ENCODE peak calls at places on chromosome 4, in nine cellular contexts. W, N, U, M, P, O, S, L and B are unnamed samples.

GRCh38 chr4:76758290-76758882 is 139.6 kb downstream of the SOWAHB start:
- DNase-seq in L (no peak), P (no peak), M (no peak), W (peak; percentile 86), U (no peak), S (no peak), O (no peak), N (no peak), B (peak; percentile 73)

GRCh38 chr4:74408639-74409038 is 36.3 kb upstream of the AREG start:
- DNase-seq in U (no peak), N (no peak), O (no peak), W (peak; percentile 70), L (no peak), M (no peak), S (no peak), P (no peak), B (no peak)

GRCh38 chr4:47425628-47426027 is 37.9 kb downstream of the COMMD8 start:
- DNase-seq in O (no peak), N (peak; percentile 10), M (no peak), W (no peak), S (no peak), P (no peak), L (no peak), U (no peak), B (no peak)

GRCh38 chr4:155789391-155789790 is 30.6 kb downstream of the GUCY1B1 start:
- DNase-seq in L (no peak), S (no peak), W (no peak), N (no peak), O (no peak), P (no peak), U (no peak), M (no peak), B (no peak)

GRCh38 chr4:65865489-65865888 is 195.2 kb upstream of the EPHA5 start:
- DNase-seq in L (no peak), P (no peak), U (no peak), N (no peak), O (no peak), S (no peak), W (peak; percentile 31), M (no peak), B (peak; percentile 18)

GRCh38 chr4:181832305-181832704 is 410.9 kb upstream of the TENM3 start:
- DNase-seq in M (no peak), U (no peak), O (no peak), N (no peak), W (no peak), S (no peak), P (no peak), L (no peak), B (no peak)

GRCh38 chr4:7737752-7738457 is 201.8 kb downstream of the AFAP1 start:
- DNase-seq in S (no peak), P (no peak), L (no peak), N (no peak), O (no peak), M (no peak), U (no peak), W (no peak), B (no peak)

GRCh38 chr4:70559924-70560323 is 32.1 kb upstream of the AMBN start:
- DNase-seq in L (no peak), M (no peak), S (no peak), N (no peak), O (no peak), U (no peak), W (no peak), P (no peak), B (no peak)

GRCh38 chr4:30728291-30728690 is 8.1 kb downstream of the PCDH7 start:
- DNase-seq in M (no peak), W (no peak), S (no peak), P (no peak), U (no peak), L (no peak), N (no peak), O (no peak), B (no peak)

GRCh38 chr4:10442976-10443375 is 14.2 kb downstream of the ZNF518B start:
- DNase-seq in U (no peak), O (no peak), S (no peak), L (no peak), P (no peak), M (no peak), N (no peak), W (no peak), B (no peak)

GRCh38 chr4:182454440-182455013 is 211.3 kb downstream of the TENM3 start:
- DNase-seq in S (no peak), M (no peak), N (no peak), W (no peak), O (no peak), L (no peak), P (no peak), U (no peak), B (no peak)

DNA sequence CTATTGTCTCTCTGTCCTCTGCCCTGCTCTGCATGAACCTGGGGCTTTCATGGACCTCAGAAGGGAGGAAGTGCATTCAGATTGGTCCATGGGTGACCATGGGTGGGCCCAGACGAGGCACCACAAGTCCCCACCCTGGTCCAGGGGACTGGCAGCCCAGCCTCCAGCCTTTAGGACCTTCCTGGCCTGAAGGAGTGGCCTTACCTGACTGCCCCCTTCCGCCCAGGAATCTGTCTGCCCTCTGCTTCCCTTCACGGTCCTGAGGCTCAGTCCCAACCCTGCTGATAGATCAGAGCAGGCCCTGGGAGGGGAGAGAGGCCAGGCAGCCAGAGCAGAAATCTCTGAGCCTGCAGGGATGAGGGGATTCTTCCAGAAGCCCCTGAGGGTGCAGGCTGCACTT is 455.4 kb downstream of the PCDH18 start:
- DNase-seq in S (no peak), N (no peak), O (no peak), W (no peak), U (no peak), P (no peak), M (no peak), L (no peak), B (no peak)
- H3K4me3 ChIP-seq in S (no peak overlapping the region), N (no peak overlapping the region), O (no peak overlapping the region), W (no peak overlapping the region), U (no peak overlapping the region), P (no peak overlapping the region), M (no peak overlapping the region), L (no peak overlapping the region), B (no peak overlapping the region)

GRCh38 chr4:114600672-114601071 is 2.1 kb downstream of the UGT8 start:
- DNase-seq in O (no peak), S (no peak), W (no peak), M (no peak), L (no peak), U (no peak), P (no peak), N (no peak), B (no peak)
- H3K4me3 ChIP-seq in O (no peak overlapping the region), S (no peak overlapping the region), W (no peak overlapping the region), M (no peak overlapping the region), L (no peak overlapping the region), U (no peak overlapping the region), P (no peak overlapping the region), N (no peak overlapping the region), B (no peak overlapping the region)

DNA sequence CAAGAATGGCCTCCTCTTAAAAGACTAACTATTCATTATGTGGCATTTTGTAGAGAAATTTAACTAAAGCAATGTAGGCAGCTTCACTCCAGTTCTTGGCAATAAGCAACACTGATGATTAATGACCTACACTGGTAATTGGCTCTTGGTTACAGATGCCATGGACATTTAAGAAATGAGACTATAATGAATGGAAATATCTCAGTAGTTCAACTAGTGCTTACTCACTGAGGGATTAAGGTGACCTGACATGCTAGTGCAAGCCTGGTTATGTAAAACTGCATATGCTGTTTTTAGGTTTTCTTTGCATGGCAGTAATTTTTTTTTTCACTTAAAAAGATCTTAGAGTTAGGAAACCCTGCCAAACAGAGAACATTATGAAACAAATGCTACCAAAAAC is 152.7 kb upstream of the AADAT start:
- DNase-seq in W (peak; percentile 0), P (no peak), O (no peak), S (no peak), U (no peak), M (no peak), N (no peak), L (no peak), B (no peak)
- H3K4me3 ChIP-seq in W (no peak overlapping the region), P (no peak overlapping the region), O (no peak overlapping the region), S (no peak overlapping the region), U (no peak overlapping the region), M (no peak overlapping the region), N (no peak overlapping the region), L (no peak overlapping the region), B (no peak overlapping the region)

DNA sequence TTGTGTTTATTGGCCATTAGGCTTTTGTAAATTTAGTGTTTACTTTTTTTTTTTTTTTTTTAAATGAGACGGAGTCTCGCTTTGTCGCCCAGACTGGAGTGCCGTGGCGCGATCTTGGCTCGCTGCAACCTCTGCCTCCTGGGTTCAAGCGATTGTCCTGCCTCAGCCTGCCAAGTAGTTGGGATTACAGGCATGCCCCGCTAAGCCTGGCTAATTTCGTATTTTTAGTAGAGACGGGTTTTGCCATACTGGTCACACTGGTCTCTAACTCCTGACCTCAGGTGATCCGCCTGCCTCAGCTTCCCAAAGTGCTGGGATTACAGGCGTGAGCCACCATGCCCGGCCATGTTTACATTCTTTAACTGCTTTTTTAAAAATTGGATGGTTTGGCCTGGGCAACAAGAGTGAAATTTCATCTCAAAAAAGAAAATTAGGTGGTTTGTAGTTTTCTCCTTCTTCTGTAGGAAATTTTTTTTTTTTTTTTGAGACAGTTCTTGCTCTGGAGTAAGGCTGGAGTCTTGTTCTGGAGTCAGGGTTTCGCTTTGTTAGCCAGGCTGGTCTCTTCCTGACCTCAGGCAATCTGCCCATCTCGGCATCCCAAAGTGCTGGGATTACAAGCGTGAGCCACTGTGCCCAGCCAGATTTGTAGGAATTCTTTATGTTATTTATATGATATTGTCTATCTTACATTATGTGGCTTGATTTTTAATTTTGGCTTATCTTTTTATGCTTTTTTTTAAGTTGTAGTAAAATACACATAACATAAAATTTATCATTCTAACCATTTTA is 15.1 kb downstream of the UBE2K start:
- DNase-seq in U (no peak), P (no peak), L (no peak), S (no peak), O (no peak), M (no peak), W (no peak), N (no peak), B (no peak)
- H3K4me3 ChIP-seq in U (no peak overlapping the region), P (no peak overlapping the region), L (no peak overlapping the region), S (no peak overlapping the region), O (no peak overlapping the region), M (no peak overlapping the region), W (no peak overlapping the region), N (no peak overlapping the region), B (no peak overlapping the region)

DNA sequence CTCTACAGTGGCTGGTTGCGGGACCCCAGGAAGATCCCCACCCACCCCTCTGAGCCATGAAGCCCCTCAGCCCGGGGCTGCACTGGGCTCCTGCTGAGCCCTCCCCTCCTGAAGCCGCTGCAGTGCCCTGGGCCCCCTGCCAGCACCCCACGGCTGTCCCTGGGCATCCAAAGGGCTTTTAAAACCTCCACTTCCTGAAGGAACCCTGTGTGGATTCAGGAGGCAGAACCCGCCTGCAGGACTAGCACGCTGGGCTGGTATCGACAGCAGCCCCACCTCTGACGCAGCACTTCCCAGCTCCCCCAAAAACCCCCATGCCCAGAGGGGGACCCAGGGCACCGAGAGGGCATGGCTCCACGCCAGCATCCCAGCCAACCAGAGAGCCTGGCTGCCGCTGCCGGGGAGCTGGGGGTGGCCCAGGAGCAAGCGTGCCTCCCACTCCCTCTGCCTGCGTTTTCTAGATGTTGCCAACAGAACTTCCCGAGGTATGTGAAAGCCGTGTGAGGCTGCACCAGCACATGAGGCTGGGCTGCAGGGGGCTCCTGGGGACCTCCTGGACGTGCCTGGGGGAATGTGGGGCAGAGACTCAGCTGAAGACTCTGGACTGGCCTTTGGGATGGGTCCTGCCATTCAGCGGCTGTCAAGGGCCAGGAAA is 6.3 kb downstream of the MXD4 start:
- DNase-seq in W (no peak), O (peak; percentile 6), N (peak; percentile 56), U (peak; percentile 62), M (no peak), P (peak; percentile 63), S (peak; percentile 25), L (peak; percentile 73), B (peak; percentile 62)
- H3K4me3 ChIP-seq in W (no peak overlapping the region), O (no peak overlapping the region), N (peak overlapping the region; percentile 14), U (no peak overlapping the region), M (no peak overlapping the region), P (no peak overlapping the region), S (no peak overlapping the region), L (peak overlapping the region; percentile 58), B (no peak overlapping the region)